ENCODE peak calls at places on chromosomes 6 and 20, in five cellular contexts. One of them, this sample, is unnamed.

GRCh38 chr20:19047040-19047950 is 165.1 kb upstream of the SLC24A3 start:
- DNase-seq in body of pancreas: peak; percentile 13
- DNase-seq in astrocyte: no peak
- DNase-seq in cardiac muscle cell: no peak
- DNase-seq in kidney epithelial cell: no peak
- DNase-seq in this sample: no peak

GRCh38 chr6:157787080-157787479 is 36.0 kb upstream of the SNX9 start:
- DNase-seq in body of pancreas: peak; percentile 91
- DNase-seq in astrocyte: no peak
- DNase-seq in cardiac muscle cell: peak; percentile 46
- DNase-seq in kidney epithelial cell: no peak
- DNase-seq in this sample: no peak

GRCh38 chr6:40205004-40205403 is 270.7 kb upstream of the MOCS1 start:
- DNase-seq in body of pancreas: no peak
- DNase-seq in astrocyte: no peak
- DNase-seq in cardiac muscle cell: no peak
- DNase-seq in kidney epithelial cell: no peak
- DNase-seq in this sample: no peak

GRCh38 chr6:33961686-33962085 is 157.9 kb upstream of the MLN start:
- DNase-seq in body of pancreas: no peak
- DNase-seq in astrocyte: no peak
- DNase-seq in cardiac muscle cell: no peak
- DNase-seq in kidney epithelial cell: no peak
- DNase-seq in this sample: no peak

GRCh38 chr20:10316582-10316981 is 98.0 kb downstream of the SNAP25 start:
- DNase-seq in body of pancreas: no peak
- DNase-seq in astrocyte: no peak
- DNase-seq in cardiac muscle cell: no peak
- DNase-seq in kidney epithelial cell: no peak
- DNase-seq in this sample: no peak

GRCh38 chr20:23308908-23309307 is 41.7 kb upstream of the NXT1 start:
- DNase-seq in body of pancreas: no peak
- DNase-seq in astrocyte: no peak
- DNase-seq in cardiac muscle cell: no peak
- DNase-seq in kidney epithelial cell: no peak
- DNase-seq in this sample: no peak

GRCh38 chr6:22664968-22665367 is 95.6 kb downstream of the HDGFL1 start:
- DNase-seq in body of pancreas: no peak
- DNase-seq in astrocyte: no peak
- DNase-seq in cardiac muscle cell: no peak
- DNase-seq in kidney epithelial cell: no peak
- DNase-seq in this sample: no peak

GRCh38 chr6:33771342-33772113 is 17.4 kb downstream of the LEMD2 start:
- DNase-seq in body of pancreas: peak; percentile 64
- DNase-seq in astrocyte: peak; percentile 89
- DNase-seq in cardiac muscle cell: peak; percentile 99
- DNase-seq in kidney epithelial cell: peak; percentile 67
- DNase-seq in this sample: peak; percentile 98

GRCh38 chr6:52363222-52363867 is 1.4 kb downstream of the PAQR8 start:
- DNase-seq in body of pancreas: no peak
- DNase-seq in astrocyte: no peak
- DNase-seq in cardiac muscle cell: peak; percentile 5
- DNase-seq in kidney epithelial cell: no peak
- DNase-seq in this sample: no peak

GRCh38 chr6:153564803-153565202 is 433.7 kb upstream of the RGS17 start:
- DNase-seq in body of pancreas: peak; percentile 4
- DNase-seq in astrocyte: no peak
- DNase-seq in cardiac muscle cell: no peak
- DNase-seq in kidney epithelial cell: no peak
- DNase-seq in this sample: no peak

GRCh38 chr6:143744593-143745151 is 66.9 kb downstream of the PHACTR2 start:
- DNase-seq in body of pancreas: peak; percentile 32
- DNase-seq in astrocyte: peak; percentile 30
- DNase-seq in cardiac muscle cell: no peak
- DNase-seq in kidney epithelial cell: no peak
- DNase-seq in this sample: no peak

GRCh38 chr6:43442935-43443334 is 12.4 kb downstream of the DLK2 start:
- DNase-seq in body of pancreas: no peak
- DNase-seq in astrocyte: no peak
- DNase-seq in cardiac muscle cell: no peak
- DNase-seq in kidney epithelial cell: no peak
- DNase-seq in this sample: no peak

GRCh38 chr6:128068110-128068460 is 167.2 kb upstream of the THEMIS start:
- DNase-seq in body of pancreas: no peak
- DNase-seq in astrocyte: no peak
- DNase-seq in cardiac muscle cell: no peak
- DNase-seq in kidney epithelial cell: no peak
- DNase-seq in this sample: no peak

GRCh38 chr20:57480444-57481152 is 44.3 kb downstream of the CTCFL start:
- DNase-seq in body of pancreas: no peak
- DNase-seq in astrocyte: no peak
- DNase-seq in cardiac muscle cell: no peak
- DNase-seq in kidney epithelial cell: no peak
- DNase-seq in this sample: no peak

GRCh38 chr20:1489764-1490436 is 1.3 kb downstream of the SIRPB2 start:
- DNase-seq in body of pancreas: peak; percentile 57
- DNase-seq in astrocyte: no peak
- DNase-seq in cardiac muscle cell: no peak
- DNase-seq in kidney epithelial cell: peak; percentile 34
- DNase-seq in this sample: no peak

GRCh38 chr6:41256383-41256782 is 28.2 kb downstream of the TREML4 start:
- DNase-seq in body of pancreas: no peak
- DNase-seq in astrocyte: no peak
- DNase-seq in cardiac muscle cell: no peak
- DNase-seq in kidney epithelial cell: no peak
- DNase-seq in this sample: no peak

GRCh38 chr20:37513764-37514359 is 7.2 kb upstream of the NNAT start:
- DNase-seq in body of pancreas: no peak
- DNase-seq in astrocyte: no peak
- DNase-seq in cardiac muscle cell: no peak
- DNase-seq in kidney epithelial cell: no peak
- DNase-seq in this sample: no peak

GRCh38 chr6:139608872-139609271 is 234.4 kb upstream of the CITED2 start:
- DNase-seq in body of pancreas: no peak
- DNase-seq in astrocyte: peak; percentile 43
- DNase-seq in cardiac muscle cell: peak; percentile 49
- DNase-seq in kidney epithelial cell: no peak
- DNase-seq in this sample: no peak

GRCh38 chr6:107699191-107700015 is 124.7 kb downstream of the SCML4 start:
- DNase-seq in body of pancreas: no peak
- DNase-seq in astrocyte: no peak
- DNase-seq in cardiac muscle cell: no peak
- DNase-seq in kidney epithelial cell: no peak
- DNase-seq in this sample: no peak

GRCh38 chr20:8589956-8590355 is 457.9 kb downstream of the PLCB1 start:
- DNase-seq in body of pancreas: no peak
- DNase-seq in astrocyte: peak; percentile 53
- DNase-seq in cardiac muscle cell: no peak
- DNase-seq in kidney epithelial cell: no peak
- DNase-seq in this sample: no peak

GRCh38 chr20:41509801-41510200 is 108.4 kb downstream of the CHD6 start:
- DNase-seq in body of pancreas: no peak
- DNase-seq in astrocyte: peak; percentile 16
- DNase-seq in cardiac muscle cell: peak; percentile 83
- DNase-seq in kidney epithelial cell: no peak
- DNase-seq in this sample: no peak

GRCh38 chr6:41706876-41707564 is 28.4 kb downstream of the TFEB start:
- DNase-seq in body of pancreas: peak; percentile 44
- DNase-seq in astrocyte: no peak
- DNase-seq in cardiac muscle cell: peak; percentile 80
- DNase-seq in kidney epithelial cell: no peak
- DNase-seq in this sample: no peak

DNA sequence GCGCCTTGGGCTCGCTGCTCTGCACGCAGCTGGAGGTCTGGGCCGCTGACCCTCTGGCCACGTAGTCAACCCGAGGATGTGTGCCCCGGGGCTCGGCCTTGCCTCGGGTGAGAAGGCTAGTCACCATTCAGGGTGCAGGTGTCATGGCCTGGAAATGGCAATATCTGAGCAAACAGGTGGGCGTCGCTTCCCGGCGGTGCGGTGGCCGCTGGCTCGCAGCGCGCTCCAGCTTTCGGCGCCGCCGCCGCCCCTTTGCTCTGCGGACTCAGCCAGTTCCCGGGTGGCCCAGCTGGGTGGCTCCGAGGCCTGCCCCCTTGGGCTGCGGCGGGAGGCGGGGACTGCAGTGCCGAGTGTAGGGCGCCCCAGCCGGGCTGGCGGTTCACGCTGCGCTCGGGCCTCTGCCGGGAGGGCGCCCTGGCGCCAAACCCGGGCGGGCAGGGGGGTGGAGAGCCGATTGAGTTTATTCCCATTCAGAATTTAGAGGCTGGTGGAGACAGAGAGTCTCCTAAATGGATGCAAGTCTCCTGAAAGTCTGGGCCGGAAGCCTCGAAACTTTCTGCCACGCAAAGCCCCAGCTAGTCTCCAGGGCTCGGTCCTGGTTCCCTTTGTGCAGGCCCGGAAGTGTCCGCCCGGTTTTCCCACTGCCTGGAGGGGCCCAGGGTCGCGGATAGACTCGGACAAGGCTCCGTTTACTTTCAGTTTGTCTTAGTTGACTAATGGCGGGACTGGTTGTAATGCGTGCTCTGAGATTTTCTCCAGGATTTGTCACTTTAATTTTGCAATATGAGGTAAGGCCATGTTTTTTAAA is 11.3 kb upstream of the TFAP2A start:
- DNase-seq in body of pancreas: no peak
- DNase-seq in astrocyte: peak; percentile 18
- DNase-seq in cardiac muscle cell: peak; percentile 52
- DNase-seq in kidney epithelial cell: no peak
- DNase-seq in this sample: no peak
- H3K4me3 ChIP-seq in body of pancreas: peak overlapping the region; percentile 17
- H3K4me3 ChIP-seq in astrocyte: peak overlapping the region; percentile 67
- H3K4me3 ChIP-seq in cardiac muscle cell: peak overlapping the region; percentile 37
- H3K4me3 ChIP-seq in kidney epithelial cell: peak overlapping the region; percentile 39
- H3K4me3 ChIP-seq in this sample: peak overlapping the region; percentile 50

DNA sequence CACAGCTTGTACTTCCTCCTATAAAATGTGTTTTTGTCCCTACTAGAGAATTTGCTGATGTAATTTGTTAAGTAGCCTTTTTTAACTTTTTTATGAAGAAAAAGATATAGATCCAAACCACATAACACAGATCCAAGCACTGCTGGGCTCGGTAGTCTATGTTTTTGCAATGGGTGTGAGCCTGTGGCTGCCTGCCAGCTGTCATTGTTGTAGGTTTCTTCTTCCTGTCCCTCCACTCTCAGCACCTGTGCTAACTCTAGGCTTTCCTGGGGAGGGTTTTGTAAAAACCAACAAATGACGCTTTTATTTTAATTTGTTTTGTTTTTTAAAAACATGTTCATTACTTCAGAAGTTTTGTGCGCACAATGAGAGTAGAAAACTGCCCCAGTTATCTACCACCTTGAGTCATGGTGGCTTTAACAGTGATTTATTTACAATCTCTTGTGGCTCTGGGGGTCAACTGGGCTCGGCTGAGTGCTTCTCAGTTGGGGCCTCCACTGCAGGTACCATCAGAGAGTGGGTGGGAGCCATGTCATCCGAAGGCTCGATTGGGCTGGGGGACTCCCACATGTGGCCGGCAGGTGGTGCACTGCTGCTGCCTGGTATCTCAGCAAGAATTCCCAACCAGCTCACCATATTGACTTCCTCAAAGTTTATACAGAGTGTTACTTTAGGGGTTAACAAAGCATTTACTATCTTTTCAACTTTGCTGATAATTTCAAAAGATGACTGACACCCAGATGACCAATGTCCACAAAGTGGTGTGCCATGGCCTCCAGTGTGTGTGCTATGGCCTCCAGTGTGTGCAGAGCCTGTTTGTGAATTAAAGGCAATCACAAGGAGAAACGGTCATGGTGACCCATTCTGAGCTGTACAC is 3.0 kb upstream of the CCR6 start:
- DNase-seq in body of pancreas: no peak
- DNase-seq in astrocyte: no peak
- DNase-seq in cardiac muscle cell: no peak
- DNase-seq in kidney epithelial cell: no peak
- DNase-seq in this sample: no peak
- TF ChIP-seq CTCF in body of pancreas: no peak
- TF ChIP-seq CTCF in astrocyte: no peak
- TF ChIP-seq CTCF in cardiac muscle cell: no peak
- TF ChIP-seq CTCF in kidney epithelial cell: no peak
- TF ChIP-seq CTCF in this sample: no peak

DNA sequence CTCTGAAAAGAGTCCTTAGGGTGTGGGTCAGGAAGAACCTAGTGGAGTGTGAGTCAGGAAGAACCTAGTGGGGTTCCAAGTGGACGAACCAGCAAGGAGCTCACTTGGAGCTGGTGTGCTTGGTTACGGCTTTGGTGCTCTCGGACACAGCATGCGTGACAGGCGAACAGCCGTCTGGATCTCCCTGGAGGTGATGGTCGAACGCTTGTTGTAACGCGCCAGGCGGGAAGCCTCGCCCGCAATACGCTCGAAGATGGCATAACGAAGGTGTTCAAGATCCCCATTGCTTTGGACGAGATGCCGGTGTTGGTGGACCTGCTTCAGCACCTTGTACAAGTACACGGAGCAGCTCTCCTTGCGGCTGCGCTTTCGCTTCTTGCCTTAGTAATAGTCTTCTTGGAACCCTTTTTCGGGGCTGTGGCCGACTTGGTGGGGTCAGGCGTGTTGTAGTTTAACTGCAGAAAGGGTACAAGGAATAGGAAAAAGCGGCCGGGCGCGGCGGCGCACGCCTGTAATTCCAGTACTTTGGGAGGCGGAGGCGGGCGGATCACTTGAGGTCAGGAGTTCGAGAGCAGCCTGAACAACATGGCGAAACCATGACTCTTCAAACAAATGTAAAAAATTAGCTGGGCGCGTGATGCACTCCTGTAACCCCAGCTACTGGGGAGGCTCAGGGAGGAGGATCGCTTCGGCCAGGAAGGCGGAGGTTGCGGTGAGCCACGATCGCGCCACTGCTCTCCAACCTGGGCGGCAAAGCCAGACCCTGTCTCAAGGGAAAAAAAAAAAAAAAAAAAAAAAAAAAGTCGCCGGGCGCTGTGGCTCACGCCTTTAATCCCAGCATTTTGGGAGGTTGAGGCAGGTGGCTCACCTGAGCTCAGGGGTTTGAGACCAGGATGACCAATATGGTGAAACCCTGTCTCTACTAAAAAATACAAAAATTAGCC is 48.0 kb downstream of the OR2B2 start:
- DNase-seq in body of pancreas: peak; percentile 9
- DNase-seq in astrocyte: no peak
- DNase-seq in cardiac muscle cell: peak; percentile 36
- DNase-seq in kidney epithelial cell: no peak
- DNase-seq in this sample: no peak
- H3K4me3 ChIP-seq in body of pancreas: peak overlapping the region; percentile 33
- H3K4me3 ChIP-seq in astrocyte: peak overlapping the region; percentile 75
- H3K4me3 ChIP-seq in cardiac muscle cell: no peak overlapping the region
- H3K4me3 ChIP-seq in kidney epithelial cell: peak overlapping the region; percentile 65
- H3K4me3 ChIP-seq in this sample: peak overlapping the region; percentile 80

DNA sequence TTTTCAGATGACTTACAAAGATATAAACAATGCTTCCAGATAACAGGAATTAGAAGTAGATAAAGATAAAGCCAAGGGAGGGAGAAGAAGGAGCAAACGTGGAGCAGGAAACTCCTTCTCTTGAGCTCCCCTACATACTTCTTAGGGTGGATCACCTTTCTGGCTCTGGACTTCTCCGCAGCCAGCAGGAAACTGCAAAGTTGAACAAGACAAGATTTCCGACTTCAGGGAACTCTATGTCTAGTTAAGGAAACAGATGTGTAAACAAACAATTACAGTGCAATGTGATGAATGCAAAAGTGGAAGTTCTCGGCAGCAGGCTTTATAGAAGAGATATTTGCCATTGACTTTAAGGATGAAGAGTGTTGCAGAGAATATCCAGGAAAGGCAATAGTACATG is 134.0 kb upstream of the MARCKS start:
- DNase-seq in body of pancreas: no peak
- DNase-seq in astrocyte: no peak
- DNase-seq in cardiac muscle cell: peak; percentile 29
- DNase-seq in kidney epithelial cell: no peak
- DNase-seq in this sample: no peak
- TF ChIP-seq CTCF in body of pancreas: no peak
- TF ChIP-seq CTCF in astrocyte: no peak
- TF ChIP-seq CTCF in cardiac muscle cell: no peak
- TF ChIP-seq CTCF in kidney epithelial cell: no peak
- TF ChIP-seq CTCF in this sample: no peak

This sample was measured in AG04449.